ENCODE peak calls at places on chromosomes 1 and 21, in six cellular contexts. J, O, H, U, Y and V are unnamed samples.

GRCh38 chr1:94012686-94013330 is 103.6 kb upstream of the GCLM start:
- DNase-seq in J (no peak), O (no peak), H (no peak), U (no peak), Y (no peak), V (no peak)

GRCh38 chr1:169163059-169163458 is 56.6 kb downstream of the ATP1B1 start:
- DNase-seq in J (no peak), O (no peak), H (no peak), U (no peak), Y (peak), V (peak)

GRCh38 chr1:41021526-41022308 is at the start of gene SLFNL1:
- DNase-seq in J (peak), O (peak), H (no peak), U (peak), Y (no peak), V (no peak)

GRCh38 chr1:200034262-200034557 is 6.7 kb downstream of the NR5A2 start:
- DNase-seq in J (no peak), O (no peak), H (no peak), U (no peak), Y (no peak), V (no peak)

GRCh38 chr1:218346391-218347204 is 1.5 kb downstream of the TGFB2 start:
- DNase-seq in J (no peak), O (peak), H (no peak), U (no peak), Y (peak), V (no peak)

GRCh38 chr1:172429324-172430127 is 9.0 kb downstream of the C1orf105 start:
- DNase-seq in J (no peak), O (peak), H (peak), U (no peak), Y (peak), V (peak)

GRCh38 chr1:113982955-113983742 is 3.9 kb downstream of the OLFML3 start:
- DNase-seq in J (no peak), O (no peak), H (no peak), U (no peak), Y (no peak), V (no peak)

GRCh38 chr1:108706643-108707042 is 6.1 kb upstream of the FNDC7 start:
- DNase-seq in J (no peak), O (no peak), H (no peak), U (no peak), Y (no peak), V (no peak)

GRCh38 chr1:4425892-4426291 is 228.5 kb upstream of the AJAP1 start:
- DNase-seq in J (no peak), O (no peak), H (peak), U (no peak), Y (no peak), V (no peak)

GRCh38 chr1:170659404-170660035 is 4.4 kb upstream of the PRRX1 start:
- DNase-seq in J (no peak), O (peak), H (no peak), U (no peak), Y (no peak), V (no peak)
- H3K4me3 ChIP-seq in J (no peak), O (no peak), H (no peak), U (no peak), Y (no peak), V (no peak)

DNA sequence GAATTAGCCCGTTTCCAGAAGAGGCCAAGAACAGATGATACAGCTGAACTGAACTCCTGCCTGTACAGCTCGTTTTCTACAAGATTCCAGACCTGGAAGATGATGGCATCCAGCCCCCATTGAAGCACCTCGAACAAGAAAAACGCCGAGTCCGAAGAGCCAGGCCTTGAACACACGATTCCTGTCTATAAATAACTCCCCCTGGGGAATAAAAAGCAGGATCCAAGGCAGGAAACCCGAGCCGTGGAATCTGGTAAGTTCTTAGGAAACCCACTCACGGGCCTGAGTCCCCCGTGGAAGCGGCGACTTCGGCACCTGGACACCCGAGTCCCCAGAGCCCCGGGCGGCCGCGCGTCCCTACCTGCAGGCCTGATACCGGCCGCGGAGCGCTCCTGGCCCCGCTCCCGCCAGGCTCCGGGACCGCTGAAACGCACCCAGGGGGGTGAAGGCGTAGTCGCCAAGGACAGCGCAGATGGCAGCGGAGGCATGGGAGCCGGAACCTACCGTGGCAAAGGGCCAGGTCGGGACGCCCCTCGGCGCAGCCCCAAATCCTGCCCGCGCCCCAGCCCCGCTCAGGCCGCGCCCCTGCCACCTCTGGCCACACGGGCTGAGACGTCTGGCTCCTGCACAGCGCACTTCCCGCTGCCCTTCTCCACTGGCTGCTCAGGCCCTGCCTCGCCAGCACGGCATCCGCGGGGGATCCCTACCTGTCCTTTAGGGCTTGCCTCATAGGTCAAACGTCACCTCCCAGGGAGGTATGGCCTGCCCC is 14.0 kb upstream of the HLCS start:
- DNase-seq in J (no peak), O (peak), H (no peak), U (peak), Y (no peak), V (no peak)
- H3K4me3 ChIP-seq in J (peak), O (peak), H (no peak), U (peak), Y (peak), V (peak)

DNA sequence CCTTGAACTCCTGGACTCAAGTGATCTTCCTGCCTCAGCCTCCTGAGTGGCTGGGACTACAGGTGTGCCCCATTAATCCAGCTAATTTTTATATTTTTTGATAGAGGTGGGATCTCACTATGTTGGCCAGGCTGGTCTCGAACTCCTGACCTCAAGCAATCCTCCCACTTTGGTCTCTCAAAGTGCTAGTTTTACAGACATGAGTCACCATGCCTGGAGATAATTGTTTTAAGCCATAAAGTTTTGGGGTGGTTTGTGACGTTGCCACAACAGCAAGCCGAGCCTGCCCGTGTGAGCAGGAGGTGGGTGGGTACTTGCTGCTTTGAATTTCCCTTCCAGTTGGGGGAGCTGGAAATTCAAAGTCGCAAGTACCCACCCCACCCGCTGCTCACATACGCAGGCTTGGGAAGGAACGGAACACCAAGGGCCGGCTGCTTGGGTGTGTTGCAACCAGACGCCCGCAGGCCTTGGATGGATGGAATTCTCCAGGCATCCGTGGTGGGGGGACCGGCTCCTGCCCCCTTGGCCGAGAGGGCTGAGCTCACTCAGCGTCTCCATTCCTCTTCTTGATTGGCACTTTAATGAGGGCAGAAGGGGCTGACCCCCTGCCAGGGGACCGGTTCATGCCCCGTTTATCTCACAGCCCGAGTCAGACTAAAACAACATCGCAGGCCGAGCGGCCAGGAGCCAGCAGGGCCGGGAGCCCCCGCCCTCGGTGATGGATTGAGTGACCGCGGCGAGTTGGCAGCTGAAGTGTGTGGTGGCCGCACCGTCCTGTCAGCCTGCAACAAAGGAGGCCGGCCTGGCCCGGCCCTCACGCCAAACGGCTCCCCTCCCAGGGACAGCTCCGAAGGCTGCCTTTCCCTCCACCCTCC is 78.1 kb downstream of the DHRS3 start:
- DNase-seq in J (peak), O (peak), H (no peak), U (peak), Y (no peak), V (peak)
- H3K4me3 ChIP-seq in J (peak), O (no peak), H (no peak), U (no peak), Y (no peak), V (no peak)

GRCh38 chr1:23693599-23693998 is 2.0 kb downstream of the RPL11 start:
- DNase-seq in J (no peak), O (no peak), H (no peak), U (no peak), Y (no peak), V (no peak)

GRCh38 chr1:23696335-23696989 is 4.9 kb downstream of the RPL11 start:
- DNase-seq in J (no peak), O (no peak), H (no peak), U (no peak), Y (no peak), V (peak)

GRCh38 chr1:23692308-23692871 is 784 bp downstream of the RPL11 start:
- DNase-seq in J (no peak), O (peak), H (peak), U (no peak), Y (no peak), V (no peak)

GRCh38 chr1:23695667-23696066 is 4.1 kb downstream of the RPL11 start:
- DNase-seq in J (no peak), O (no peak), H (no peak), U (no peak), Y (no peak), V (no peak)

DNA sequence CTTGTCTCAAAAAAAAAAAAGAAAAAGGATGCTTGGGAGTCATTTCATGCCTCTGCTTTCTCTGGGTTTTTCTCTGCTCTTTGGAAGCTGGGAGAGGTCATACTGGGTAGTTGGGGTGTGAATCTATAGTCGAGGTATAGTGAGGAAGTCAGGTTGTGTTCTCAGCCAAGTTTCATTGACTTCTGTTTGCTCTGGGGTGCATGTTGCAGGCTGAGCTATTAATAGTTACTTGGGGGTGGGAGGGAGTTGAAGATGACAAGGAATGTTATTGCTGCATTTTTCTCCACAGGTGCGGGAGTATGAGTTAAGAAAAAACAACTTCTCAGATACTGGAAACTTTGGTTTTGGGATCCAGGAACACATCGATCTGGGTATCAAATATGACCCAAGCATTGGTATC is 2.8 kb downstream of the RPL11 start:
- DNase-seq in J (no peak), O (no peak), H (no peak), U (no peak), Y (no peak), V (no peak)
- H3K4me3 ChIP-seq in J (no peak), O (no peak), H (no peak), U (no peak), Y (no peak), V (no peak)